ENCODE peak calls at places on chromosome 18, in seven cellular contexts. E is H9, Z is uterus, X is fibroblast of the aortic adventitia, M is activated gamma-delta T cell, U is memory B cell, I is NCI-H1105. A is an unnamed sample.

GRCh38 chr18:54094474-54094873 is 130.0 kb downstream of the MBD2 start:
- DNase-seq in I (no peak), U (no peak), X (no peak), M (no peak), E (no peak), Z (no peak), A (no peak)

GRCh38 chr18:62128157-62128556 is 58.7 kb downstream of the PIGN start:
- DNase-seq in U (no peak), I (no peak), Z (no peak), X (peak; percentile 45), M (no peak), E (no peak), A (no peak)

GRCh38 chr18:30828700-30829099 is 213.8 kb downstream of the DSC3 start:
- DNase-seq in M (no peak), Z (no peak), E (no peak), I (no peak), X (no peak), U (no peak), A (no peak)

GRCh38 chr18:3151379-3152264 is 68.1 kb downstream of the MYOM1 start:
- DNase-seq in X (peak; percentile 50), E (no peak), U (no peak), I (peak; percentile 27), Z (no peak), M (no peak), A (peak; percentile 44)

GRCh38 chr18:63366270-63366990 is 576 bp downstream of the KDSR start:
- DNase-seq in I (peak; percentile 14), U (peak; percentile 23), E (peak; percentile 70), Z (peak; percentile 60), M (peak; percentile 46), X (peak; percentile 51), A (peak; percentile 43)

GRCh38 chr18:78563110-78563509 is 416.5 kb upstream of the SALL3 start:
- DNase-seq in E (no peak), M (no peak), I (no peak), Z (no peak), X (no peak), U (no peak), A (no peak)

GRCh38 chr18:35347991-35348390 is 3.8 kb upstream of the ZNF24 start:
- DNase-seq in U (no peak), M (no peak), Z (no peak), E (no peak), X (no peak), I (no peak), A (no peak)

GRCh38 chr18:43949291-43949690 is 672.0 kb upstream of the SYT4 start:
- DNase-seq in Z (no peak), M (no peak), X (no peak), U (no peak), I (no peak), E (no peak), A (no peak)

GRCh38 chr18:36410346-36410745 is 112.8 kb downstream of the FHOD3 start:
- DNase-seq in I (no peak), M (no peak), U (no peak), X (no peak), E (no peak), Z (no peak), A (no peak)

GRCh38 chr18:22847392-22847791 is 85.7 kb upstream of the RBBP8 start:
- DNase-seq in X (peak; percentile 72), E (no peak), M (no peak), I (no peak), Z (no peak), U (no peak), A (no peak)

GRCh38 chr18:21904856-21905255 is 164.3 kb downstream of the MIB1 start:
- DNase-seq in X (peak; percentile 31), I (no peak), U (no peak), M (no peak), E (no peak), Z (peak; percentile 56), A (no peak)

GRCh38 chr18:8717011-8717770 is 11.8 kb downstream of the MTCL1 start:
- DNase-seq in U (no peak), E (peak; percentile 77), I (no peak), X (no peak), M (no peak), Z (no peak), A (no peak)

GRCh38 chr18:69411199-69411598 is 10.5 kb downstream of the DOK6 start:
- DNase-seq in I (no peak), U (no peak), X (no peak), E (no peak), M (no peak), Z (no peak), A (no peak)

GRCh38 chr18:60266558-60266957 is 106.0 kb downstream of the MC4R start:
- DNase-seq in X (no peak), I (no peak), U (no peak), Z (no peak), M (no peak), E (no peak), A (no peak)

GRCh38 chr18:13482641-13482945 is 243.8 kb downstream of the FAM210A start:
- DNase-seq in I (no peak), M (no peak), Z (no peak), E (no peak), X (no peak), U (no peak), A (no peak)

GRCh38 chr18:906416-907170 is 1.9 kb downstream of the ADCYAP1 start:
- DNase-seq in E (peak; percentile 83), Z (no peak), U (no peak), I (no peak), M (no peak), X (peak; percentile 13), A (peak; percentile 9)

GRCh38 chr18:55334875-55335274 is 253.1 kb downstream of the TCF4 start:
- DNase-seq in I (no peak), U (no peak), Z (no peak), X (no peak), E (no peak), M (no peak), A (no peak)

GRCh38 chr18:59667488-59667887 is 29.7 kb downstream of the CCBE1 start:
- DNase-seq in E (no peak), Z (no peak), X (no peak), M (no peak), I (no peak), U (no peak), A (no peak)

GRCh38 chr18:46731316-46731715 is 25.5 kb downstream of the ST8SIA5 start:
- DNase-seq in M (no peak), E (no peak), I (no peak), U (no peak), Z (no peak), X (no peak), A (no peak)

GRCh38 chr18:60445341-60445740 is 72.8 kb upstream of the MC4R start:
- DNase-seq in E (no peak), Z (no peak), X (peak; percentile 10), I (no peak), U (no peak), M (no peak), A (no peak)

GRCh38 chr18:63131106-63131943 is 188.2 kb downstream of the BCL2 start:
- DNase-seq in Z (peak; percentile 84), I (peak; percentile 41), X (peak; percentile 81), E (peak; percentile 43), M (no peak), U (peak; percentile 63), A (no peak)

GRCh38 chr18:34121157-34121807 is 103.4 kb downstream of the NOL4 start:
- DNase-seq in E (no peak), M (no peak), I (no peak), U (no peak), Z (no peak), X (peak; percentile 3), A (no peak)

GRCh38 chr18:26121476-26121875 is 12.2 kb upstream of the PSMA8 start:
- DNase-seq in M (no peak), Z (no peak), U (no peak), E (no peak), X (peak; percentile 73), I (no peak), A (no peak)

GRCh38 chr18:58861353-58861752 is 3.3 kb upstream of the ZNF532 start:
- DNase-seq in E (no peak), M (no peak), X (no peak), I (peak; percentile 10), Z (no peak), U (no peak), A (no peak)

GRCh38 chr18:67730884-67731283 is 214.4 kb upstream of the DSEL start:
- DNase-seq in Z (no peak), I (no peak), M (no peak), E (no peak), U (no peak), X (peak; percentile 33), A (no peak)

GRCh38 chr18:29147944-29148343 is 971.0 kb upstream of the CDH2 start:
- DNase-seq in X (peak; percentile 77), Z (no peak), E (peak; percentile 32), U (no peak), I (no peak), M (no peak), A (no peak)

GRCh38 chr18:9730786-9731185 is 22.7 kb downstream of the RAB31 start:
- DNase-seq in I (no peak), E (no peak), U (no peak), Z (no peak), X (no peak), M (no peak), A (no peak)

GRCh38 chr18:77392323-77392722 is 142.7 kb downstream of the GALR1 start:
- DNase-seq in U (no peak), M (no peak), I (no peak), X (no peak), Z (no peak), E (no peak), A (no peak)

GRCh38 chr18:13999266-13999665 is 83.9 kb upstream of the MC2R start:
- DNase-seq in Z (no peak), M (no peak), U (no peak), E (no peak), I (no peak), X (no peak), A (no peak)

GRCh38 chr18:74951165-74951760 is 257.7 kb downstream of the PTGR3 start:
- DNase-seq in X (peak; percentile 97), M (no peak), E (no peak), Z (no peak), U (no peak), I (no peak), A (no peak)

GRCh38 chr18:26976206-26976605 is 110.7 kb upstream of the AQP4 start:
- DNase-seq in Z (no peak), I (no peak), E (no peak), U (no peak), M (no peak), X (no peak), A (no peak)

A was measured in GM19239.